ENCODE peak calls at places on chromosomes 16 and 17, in four cellular contexts. S is GM12891, K is K562, Y is GM12878. N is an unnamed sample.
A peak's percentile ranks its signal among the peaks of the same experiment; 100 is the strongest.

GRCh38 chr16:26374279-26374925 is 682.6 kb downstream of the HS3ST4 start:
- DNase-seq in S (no peak), K (no peak), Y (no peak), N (no peak)

GRCh38 chr17:62336527-62336926 is 43.8 kb upstream of the EFCAB3 start:
- DNase-seq in Y (no peak), S (no peak), K (no peak), N (no peak)

GRCh38 chr16:1708768-1709180 is 2.8 kb downstream of the MAPK8IP3 start:
- DNase-seq in Y (no peak), K (peak; percentile 49), S (no peak), N (no peak)

GRCh38 chr16:77499373-77500285 is 64.8 kb upstream of the ADAMTS18 start:
- DNase-seq in S (no peak), Y (no peak), K (no peak), N (no peak)

GRCh38 chr17:15436399-15437369 is 30.7 kb downstream of the CDRT4 start:
- DNase-seq in S (no peak), K (peak; percentile 44), Y (no peak), N (peak; percentile 50)

GRCh38 chr17:65027305-65027704 is 29.2 kb downstream of the GNA13 start:
- DNase-seq in Y (peak; percentile 45), K (peak; percentile 55), S (no peak), N (no peak)

GRCh38 chr17:17114592-17115225 is 72.5 kb downstream of the MPRIP start:
- DNase-seq in Y (no peak), S (no peak), K (no peak), N (no peak)

GRCh38 chr17:68344701-68345136 is 53.4 kb downstream of the ARSG start:
- DNase-seq in Y (no peak), K (no peak), S (no peak), N (peak; percentile 97)

GRCh38 chr17:66737524-66737923 is 97.4 kb upstream of the CACNG5 start:
- DNase-seq in K (no peak), S (no peak), Y (no peak), N (no peak)

GRCh38 chr16:69166221-69166833 is 20.6 kb upstream of the SNTB2 start:
- DNase-seq in Y (no peak), S (no peak), K (peak; percentile 29), N (no peak)

GRCh38 chr17:10156579-10157488 is 41.6 kb downstream of the GAS7 start:
- DNase-seq in Y (peak; percentile 73), S (peak; percentile 46), K (no peak), N (peak; percentile 70)

GRCh38 chr17:57739402-57740224 is 5.5 kb downstream of the CCDC182 start:
- DNase-seq in S (no peak), Y (no peak), K (peak; percentile 36), N (no peak)

GRCh38 chr17:35074711-35075707 is 11.5 kb upstream of the RFFL start:
- DNase-seq in S (no peak), Y (no peak), K (no peak), N (no peak)

GRCh38 chr16:24775455-24775854 is 46.0 kb downstream of the TNRC6A start:
- DNase-seq in Y (no peak), K (no peak), S (no peak), N (no peak)

GRCh38 chr17:75087182-75087557 is 584 bp upstream of the SLC16A5 start:
- DNase-seq in S (no peak), K (no peak), Y (no peak), N (no peak)

GRCh38 chr17:75088465-75088895 is 726 bp downstream of the SLC16A5 start:
- DNase-seq in Y (no peak), K (no peak), S (no peak), N (no peak)

GRCh38 chr17:75086496-75087181 is 1.1 kb upstream of the SLC16A5 start:
- DNase-seq in Y (no peak), S (no peak), K (no peak), N (no peak)

GRCh38 chr17:75088902-75089417 is 1.2 kb downstream of the SLC16A5 start:
- DNase-seq in K (no peak), Y (no peak), S (no peak), N (no peak)

GRCh38 chr17:75087558-75088453 is at the start of gene SLC16A5:
- DNase-seq in Y (no peak), K (peak; percentile 96), S (peak; percentile 65), N (peak; percentile 85)
- TF ChIP-seq POLR2AphosphoS5 in Y (no peak), K (no peak), S (no peak), N (peak; percentile 19)

DNA sequence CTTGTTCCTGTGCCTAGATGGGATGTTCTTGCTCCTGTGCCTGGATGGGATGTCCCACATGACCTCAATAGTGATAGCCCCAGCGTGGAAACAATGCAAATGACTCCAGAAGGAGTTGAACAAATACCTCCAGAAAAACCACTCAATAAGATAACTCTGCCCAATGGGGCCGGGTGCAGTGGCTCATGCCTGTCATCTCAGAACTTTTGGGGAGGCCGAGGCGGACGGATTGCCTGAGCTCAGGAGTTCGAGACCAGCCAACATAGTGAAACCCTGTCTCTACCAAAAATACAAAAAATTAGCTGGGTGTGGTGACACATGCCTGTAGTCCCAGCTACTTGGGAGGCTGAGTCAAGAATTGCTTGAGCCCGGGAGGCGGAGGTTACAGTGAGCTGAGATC is 15.2 kb upstream of the LITAF start:
- DNase-seq in S (no peak), Y (no peak), K (no peak), N (no peak)
- TF ChIP-seq SPI1 in S (no peak), Y (no peak), K (no peak), N (no peak)

DNA sequence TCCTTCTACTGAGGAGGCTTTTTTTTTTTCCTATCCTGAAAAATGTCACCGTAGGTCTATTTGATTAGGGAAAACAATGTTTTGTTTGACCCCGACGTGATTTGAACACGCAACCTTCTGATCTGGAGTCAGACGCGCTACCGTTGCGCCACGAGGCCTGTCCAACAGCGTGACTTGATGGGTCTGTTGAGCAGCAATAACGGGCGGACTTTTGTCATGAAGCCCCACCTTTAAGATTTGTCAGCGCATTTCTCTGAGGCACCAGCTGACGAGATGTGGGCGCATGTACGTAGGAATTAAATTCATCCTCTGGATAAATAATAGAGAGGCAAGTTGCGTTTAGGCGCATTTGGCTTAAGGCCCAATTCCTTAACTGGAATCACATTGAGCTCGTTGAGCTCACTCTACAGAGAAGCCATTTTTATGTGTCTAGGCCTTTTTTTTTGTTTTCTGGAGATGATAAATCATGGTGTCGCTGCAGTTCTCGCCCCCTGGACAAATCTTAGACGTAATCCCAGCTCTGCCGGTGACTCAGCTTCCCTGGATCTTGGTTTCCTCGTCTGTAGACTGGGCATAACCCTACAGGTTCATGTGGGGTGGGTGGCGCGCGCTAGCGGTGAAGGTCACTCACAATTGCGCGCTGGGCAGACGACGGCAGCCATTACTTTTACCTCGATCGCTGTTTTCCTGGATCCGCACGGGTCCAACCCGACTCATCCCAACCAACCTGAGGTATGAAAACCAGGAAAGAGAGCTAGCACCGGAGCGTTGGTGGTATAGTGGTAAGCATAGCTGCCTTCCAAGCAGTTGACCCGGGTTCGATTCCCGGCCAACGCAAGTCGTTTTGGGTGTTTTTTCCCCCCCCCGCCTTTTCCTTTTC is 10.6 kb upstream of the AURKB start:
- DNase-seq in S (no peak), Y (peak; percentile 90), K (peak; percentile 50), N (peak; percentile 77)
- TF ChIP-seq POLR2AphosphoS5 in S (no peak), Y (no peak), K (no peak), N (no peak)

GRCh38 chr17:43456661-43457361 is 27.0 kb upstream of the DHX8 start:
- DNase-seq in S (no peak), K (no peak), Y (no peak), N (peak; percentile 15)
- TF ChIP-seq SPI1 in S (no peak), K (no peak), Y (no peak), N (peak; percentile 21)

GRCh38 chr17:81282876-81283275 is 12.2 kb downstream of the SLC38A10 start:
- DNase-seq in Y (no peak), K (no peak), S (no peak), N (no peak)

GRCh38 chr17:81285894-81286293 is 9.2 kb downstream of the SLC38A10 start:
- DNase-seq in S (no peak), Y (no peak), K (no peak), N (no peak)

GRCh38 chr17:81287155-81287554 is 8.0 kb downstream of the SLC38A10 start:
- DNase-seq in K (no peak), S (no peak), Y (no peak), N (no peak)

GRCh38 chr17:81286491-81287145 is 8.5 kb downstream of the SLC38A10 start:
- DNase-seq in S (no peak), K (no peak), Y (no peak), N (no peak)

GRCh38 chr17:81285179-81285878 is 9.8 kb downstream of the SLC38A10 start:
- DNase-seq in S (peak; percentile 80), K (peak; percentile 84), Y (no peak), N (peak; percentile 86)
- TF ChIP-seq POLR2AphosphoS5 in S (peak; percentile 30), K (no peak), Y (peak; percentile 81), N (peak; percentile 72)

DNA sequence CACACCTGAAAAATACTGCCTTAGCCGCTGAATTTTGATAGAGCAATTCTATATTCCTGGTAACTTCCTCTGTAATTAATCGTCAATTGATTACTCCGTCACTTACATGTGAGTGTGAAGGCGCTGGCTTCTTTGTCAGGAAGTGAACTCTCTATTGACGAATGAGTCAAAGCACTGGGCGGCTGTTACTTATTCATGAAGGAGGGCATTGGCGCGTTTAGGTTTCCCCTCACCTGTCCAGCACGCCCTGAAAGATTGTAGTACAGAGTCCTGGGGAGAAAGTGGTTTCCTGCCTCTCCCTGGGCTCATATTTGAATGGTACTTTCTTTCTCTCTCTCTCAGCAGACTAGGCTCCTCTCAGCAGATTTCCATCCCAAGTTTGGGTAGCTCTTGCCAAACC is 21.0 kb downstream of the SOCS3 start:
- DNase-seq in S (no peak), Y (no peak), K (no peak), N (no peak)
- TF ChIP-seq SPI1 in S (peak; percentile 1), Y (no peak), K (no peak), N (no peak)

DNA sequence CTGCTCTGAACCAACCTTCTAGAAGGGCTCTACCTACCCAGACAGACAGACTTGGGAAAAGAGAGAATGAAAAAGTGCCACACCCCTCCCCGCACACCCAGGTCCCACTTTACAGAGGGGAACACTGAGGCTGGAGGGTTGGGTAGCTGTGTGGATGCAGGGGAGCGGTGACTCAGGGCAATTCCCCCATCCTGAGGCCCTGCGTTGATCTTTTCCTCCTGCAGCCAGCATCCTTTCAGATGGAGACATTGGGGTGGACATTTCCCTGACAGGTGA is 10.0 kb downstream of the CETP start:
- DNase-seq in Y (no peak), K (no peak), S (no peak), N (no peak)
- TF ChIP-seq POLR2AphosphoS5 in Y (no peak), K (no peak), S (no peak), N (no peak)

DNA sequence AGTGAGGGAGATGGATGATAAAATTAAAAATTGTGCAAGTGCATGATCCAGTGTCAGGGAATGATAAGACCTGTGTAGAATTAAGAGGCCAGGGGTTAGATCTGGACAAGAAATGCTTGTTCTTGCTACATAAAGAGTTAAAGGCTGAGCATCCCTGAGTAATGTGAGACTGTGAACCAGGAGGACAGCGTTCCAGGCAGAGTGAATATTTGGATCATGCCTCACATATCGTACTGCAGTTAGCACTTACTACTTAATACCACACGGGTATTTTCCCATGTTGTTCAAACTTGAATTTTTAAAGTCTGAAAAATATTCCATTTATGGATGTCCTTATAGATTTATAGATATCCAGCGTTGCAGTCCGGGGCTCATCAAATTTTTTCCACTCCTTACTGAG is 535.6 kb upstream of the HSBP1 start:
- DNase-seq in K (no peak), S (no peak), Y (no peak), N (no peak)
- TF ChIP-seq SPI1 in K (no peak), S (no peak), Y (no peak), N (no peak)

N was measured in HL-60.